ENCODE peak calls at places on chromosomes 16 and 17, in four cellular contexts. D, J, R and K are unnamed samples.

GRCh38 chr16:74460542-74460941 is 39.3 kb upstream of the CLEC18B start:
- DNase-seq in D (no peak), J (no peak), R (no peak), K (no peak)

GRCh38 chr16:66290431-66290830 is 76.1 kb upstream of the CDH5 start:
- DNase-seq in J (no peak), R (no peak), D (no peak), K (no peak)

GRCh38 chr17:73343739-73344454 is 32.1 kb upstream of the CDC42EP4 start:
- DNase-seq in R (no peak), J (no peak), D (no peak), K (no peak)

GRCh38 chr17:32111141-32111771 is 31.0 kb upstream of the RHOT1 start:
- DNase-seq in R (peak), D (no peak), J (peak), K (no peak)

GRCh38 chr16:64428463-64428862 is 693.4 kb downstream of the CDH11 start:
- DNase-seq in J (no peak), R (no peak), D (no peak), K (no peak)

GRCh38 chr17:59859444-59860025 is 33.2 kb downstream of the TUBD1 start:
- DNase-seq in D (no peak), J (no peak), R (no peak), K (no peak)

GRCh38 chr17:11608396-11608795 is 10.1 kb downstream of the DNAH9 start:
- DNase-seq in D (no peak), J (peak), R (peak), K (no peak)

GRCh38 chr16:1193143-1193824 is 31.8 kb downstream of the TPSG1 start:
- DNase-seq in J (no peak), D (no peak), R (peak), K (no peak)

GRCh38 chr17:19410875-19411291 is at the start of gene RNF112:
- DNase-seq in R (no peak), D (no peak), J (no peak), K (no peak)

GRCh38 chr16:79885320-79885719 is 284.8 kb upstream of the MAF start:
- DNase-seq in R (no peak), D (no peak), J (no peak), K (peak)

GRCh38 chr16:28107232-28107631 is 43.7 kb upstream of the GSG1L start:
- DNase-seq in J (no peak), R (no peak), D (no peak), K (no peak)

GRCh38 chr16:4501071-4501478 is 24.9 kb downstream of the HMOX2 start:
- DNase-seq in D (no peak), R (no peak), J (no peak), K (no peak)

GRCh38 chr16:15699819-15700218 is 49.8 kb downstream of the NDE1 start:
- DNase-seq in D (no peak), R (no peak), J (no peak), K (no peak)

GRCh38 chr17:57937492-57937891 is 17.7 kb downstream of the CUEDC1 start:
- DNase-seq in J (no peak), D (no peak), R (no peak), K (no peak)

GRCh38 chr16:27311449-27311831 is 2.3 kb upstream of the IL4R start:
- DNase-seq in R (no peak), J (no peak), D (no peak), K (no peak)

GRCh38 chr17:40340880-40341807 is 23.4 kb downstream of the GJD3 start:
- DNase-seq in D (peak), J (peak), R (peak), K (peak)

GRCh38 chr16:49597796-49598195 is 224.2 kb downstream of the C16orf78 start:
- DNase-seq in D (no peak), J (no peak), R (no peak), K (no peak)

DNA sequence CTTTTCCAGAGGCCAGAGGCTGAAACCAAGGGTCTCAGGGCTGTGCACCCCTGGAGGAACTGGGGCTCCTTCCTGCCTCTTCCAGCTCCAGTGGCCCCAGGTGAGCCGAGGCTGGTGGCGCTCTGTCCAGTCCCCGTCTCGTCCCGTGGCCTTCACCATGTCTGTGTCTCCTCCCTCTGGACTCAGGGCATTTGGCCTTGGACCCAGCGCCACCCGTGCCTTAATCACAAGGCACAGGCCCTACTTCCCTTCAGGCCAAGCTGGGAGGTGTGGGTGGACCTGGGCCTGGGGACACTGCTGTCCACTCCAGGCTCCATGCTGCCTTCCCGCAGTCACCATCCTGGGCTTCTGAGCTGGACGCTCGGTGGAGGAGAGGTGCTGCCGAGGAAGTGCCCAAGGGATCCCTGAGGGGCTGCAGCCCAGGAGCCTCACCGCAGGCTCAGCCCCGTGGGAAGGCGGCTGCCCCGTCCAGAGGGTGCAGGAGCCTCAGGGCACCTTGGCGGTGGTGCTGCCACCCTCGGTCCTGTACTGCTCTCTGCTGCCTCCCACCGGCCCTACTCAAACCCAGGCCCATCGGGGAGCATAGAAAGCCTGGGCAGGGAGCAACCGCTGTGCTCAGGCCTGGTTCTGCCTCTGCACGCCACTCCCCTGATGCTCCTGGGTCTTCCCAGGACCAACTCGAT is 9.6 kb upstream of the APRT start:
- DNase-seq in J (peak), R (no peak), D (no peak), K (no peak)
- TF ChIP-seq CTCF in J (no peak), R (no peak), D (no peak), K (no peak)

GRCh38 chr16:13795131-13795530 is 124.8 kb upstream of the ERCC4 start:
- DNase-seq in J (no peak), D (no peak), R (no peak), K (no peak)
- TF ChIP-seq POLR2A in J (no peak), D (no peak), R (no peak), K (no peak)

DNA sequence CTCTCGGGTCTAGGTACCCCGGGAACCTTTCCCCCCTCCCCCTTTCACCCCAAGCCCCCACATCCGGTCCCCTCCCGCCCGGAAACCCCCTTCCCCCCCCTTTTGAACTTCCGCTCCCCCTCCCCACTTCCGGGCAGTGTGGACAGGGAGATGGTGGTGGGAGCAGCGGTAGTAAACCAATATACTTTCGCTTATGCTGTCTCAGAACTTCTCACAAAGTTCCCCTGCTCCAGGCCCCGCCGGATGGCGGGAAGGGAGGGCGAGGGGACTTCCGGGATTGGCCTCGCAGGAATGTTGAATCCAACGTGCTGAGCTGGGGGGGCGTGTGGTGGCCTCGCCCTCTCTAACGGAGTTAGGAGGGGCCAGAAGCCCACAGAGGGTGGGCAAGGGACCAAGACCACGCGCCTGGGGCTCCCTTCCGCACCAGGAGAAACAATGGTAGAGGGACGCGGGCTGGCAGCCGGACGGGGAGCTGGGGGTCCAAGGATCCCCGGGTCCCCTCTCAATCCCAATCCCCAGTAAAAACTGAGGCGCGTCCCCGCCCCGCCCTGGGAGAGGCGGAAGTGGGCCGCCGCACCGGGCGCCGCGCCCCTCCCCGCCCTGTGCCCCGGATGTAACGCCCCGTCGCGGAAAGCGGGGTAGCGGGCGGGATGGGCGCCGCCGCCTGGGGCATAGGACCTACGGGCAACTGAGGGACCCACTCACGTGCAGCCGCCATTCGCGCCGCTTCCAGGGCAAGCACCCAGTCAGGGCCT is 742 bp downstream of the PFN1 start:
- DNase-seq in R (peak), J (no peak), D (no peak), K (peak)
- H3K4me3 ChIP-seq in R (peak), J (peak), D (peak), K (peak)

GRCh38 chr17:47989700-47990099 is 18.8 kb downstream of the CDK5RAP3 start:
- DNase-seq in J (no peak), R (no peak), D (no peak), K (no peak)

GRCh38 chr17:47989159-47989558 is 18.2 kb downstream of the CDK5RAP3 start:
- DNase-seq in J (no peak), R (no peak), D (no peak), K (no peak)

GRCh38 chr17:47983492-47984223 is 12.7 kb downstream of the CDK5RAP3 start:
- DNase-seq in J (no peak), D (no peak), R (no peak), K (no peak)

GRCh38 chr17:47986520-47986919 is 15.6 kb downstream of the CDK5RAP3 start:
- DNase-seq in J (no peak), D (no peak), R (no peak), K (no peak)

GRCh38 chr17:47987240-47987835 is 16.4 kb downstream of the CDK5RAP3 start:
- DNase-seq in R (no peak), D (no peak), J (no peak), K (no peak)
- TF ChIP-seq CTCF in R (no peak), D (no peak), J (no peak), K (no peak)

GRCh38 chr17:15418781-15419180 is 48.6 kb downstream of the CDRT4 start:
- DNase-seq in J (no peak), R (no peak), D (no peak), K (no peak)
- TF ChIP-seq POLR2A in J (no peak), R (no peak), D (no peak), K (no peak)